ENCODE peak calls at places on chromosomes 4 and X, in five cellular contexts. X is right lobe of liver, L is RWPE1, O is AG09309, E is suprapubic skin. J is an unnamed sample.

GRCh38 chr4:17197070-17197469 is 298.6 kb upstream of the LDB2 start:
- DNase-seq in X (peak; percentile 63), L (no peak), O (no peak), E (no peak), J (no peak)

GRCh38 chr4:119526786-119527550 is 101.6 kb downstream of the PDE5A start:
- DNase-seq in X (no peak), L (no peak), O (no peak), E (no peak), J (no peak)

GRCh38 chr4:158025131-158025530 is 147.7 kb downstream of the GASK1B start:
- DNase-seq in X (no peak), L (peak; percentile 50), O (no peak), E (no peak), J (no peak)

GRCh38 chr4:75698963-75699228 is 25.5 kb upstream of the USO1 start:
- DNase-seq in X (no peak), L (no peak), O (no peak), E (no peak), J (no peak)

GRCh38 chrX:112841820-112842157 is 1.2 kb upstream of the AMOT start:
- DNase-seq in X (no peak), L (no peak), O (no peak), E (no peak), J (no peak)

GRCh38 chr4:141435446-141436225 is 200.7 kb upstream of the IL15 start:
- DNase-seq in X (no peak), L (no peak), O (no peak), E (no peak), J (no peak)

GRCh38 chrX:45232139-45232538 is 31.5 kb upstream of the DIPK2B start:
- DNase-seq in X (no peak), L (no peak), O (no peak), E (no peak), J (no peak)

GRCh38 chr4:154908168-154908567 is 127.1 kb downstream of the RBM46 start:
- DNase-seq in X (no peak), L (no peak), O (no peak), E (no peak), J (no peak)

GRCh38 chr4:169229571-169230028 is 41.2 kb downstream of the SH3RF1 start:
- DNase-seq in X (no peak), L (peak; percentile 86), O (peak; percentile 88), E (no peak), J (no peak)

GRCh38 chrX:8037593-8038348 is 110.6 kb upstream of the PNPLA4 start:
- DNase-seq in X (no peak), L (no peak), O (no peak), E (no peak), J (no peak)

GRCh38 chrX:123818243-123818642 is 41.6 kb upstream of the XIAP start:
- DNase-seq in X (no peak), L (no peak), O (no peak), E (no peak), J (no peak)

GRCh38 chr4:3421470-3421869 is 20.3 kb upstream of the HGFAC start:
- DNase-seq in X (no peak), L (no peak), O (no peak), E (no peak), J (peak; percentile 71)

GRCh38 chrX:109635151-109635550 is 10.2 kb upstream of the KCNE5 start:
- DNase-seq in X (no peak), L (peak; percentile 3), O (no peak), E (no peak), J (peak; percentile 67)

GRCh38 chrX:109638158-109638557 is 13.2 kb upstream of the KCNE5 start:
- DNase-seq in X (no peak), L (no peak), O (no peak), E (no peak), J (no peak)

GRCh38 chrX:109629310-109629709 is 4.3 kb upstream of the KCNE5 start:
- DNase-seq in X (no peak), L (no peak), O (no peak), E (no peak), J (no peak)

DNA sequence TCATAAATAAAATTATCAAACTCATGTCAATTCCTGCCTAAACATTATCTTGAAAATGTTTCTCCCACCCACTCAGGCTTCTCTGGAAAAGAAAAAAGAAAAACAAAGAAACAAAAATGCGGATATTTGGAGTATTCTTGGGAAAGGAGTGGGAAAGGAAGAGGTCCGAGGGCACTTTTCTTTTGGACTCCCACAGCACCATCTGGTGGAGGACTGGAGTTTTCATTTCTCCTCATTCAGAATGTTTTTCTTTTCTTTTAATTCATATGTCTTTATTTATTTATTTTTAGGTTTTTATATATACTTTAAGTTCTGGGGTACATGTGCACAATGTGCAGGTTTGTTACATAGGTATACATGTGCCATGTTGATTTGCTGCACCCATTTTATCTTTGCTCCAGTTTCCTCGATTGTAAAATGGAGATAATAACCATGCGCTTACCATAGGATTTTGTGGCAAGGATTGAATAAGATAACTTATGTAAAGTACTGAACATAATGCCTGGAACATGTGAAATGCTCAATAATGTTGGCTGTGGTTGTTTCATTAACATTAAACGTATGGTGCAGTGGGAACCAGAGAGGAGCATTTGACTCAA is 8.0 kb upstream of the KCNE5 start:
- DNase-seq in X (no peak), L (peak; percentile 19), O (no peak), E (no peak), J (peak; percentile 61)
- TF ChIP-seq CTCF in X (peak; percentile 42), L (peak; percentile 19), O (peak; percentile 47), E (peak; percentile 28), J (peak; percentile 90)

GRCh38 chrX:40933132-40934078 is 151.8 kb upstream of the USP9X start:
- DNase-seq in X (no peak), L (no peak), O (no peak), E (no peak), J (no peak)

GRCh38 chrX:40938418-40938817 is 146.8 kb upstream of the USP9X start:
- DNase-seq in X (no peak), L (no peak), O (no peak), E (no peak), J (no peak)

GRCh38 chrX:40931921-40932320 is 153.3 kb upstream of the USP9X start:
- DNase-seq in X (no peak), L (no peak), O (no peak), E (no peak), J (no peak)

GRCh38 chrX:40936827-40937226 is 148.4 kb upstream of the USP9X start:
- DNase-seq in X (no peak), L (no peak), O (no peak), E (no peak), J (no peak)
- TF ChIP-seq CTCF in X (no peak), L (no peak), O (no peak), E (no peak), J (no peak)

GRCh38 chr4:77123403-77123802 is 33.6 kb upstream of the CCNG2 start:
- DNase-seq in X (no peak), L (no peak), O (no peak), E (no peak), J (no peak)

GRCh38 chr4:77120888-77121508 is 36.0 kb upstream of the CCNG2 start:
- DNase-seq in X (no peak), L (no peak), O (no peak), E (no peak), J (no peak)
- TF ChIP-seq CTCF in X (no peak), L (no peak), O (peak; percentile 11), E (no peak), J (peak; percentile 56)

GRCh38 chr4:59369228-59369627 is 1830.9 kb upstream of the ADGRL3 start:
- DNase-seq in X (no peak), L (no peak), O (no peak), E (no peak), J (no peak)

GRCh38 chr4:59374416-59374815 is 1825.7 kb upstream of the ADGRL3 start:
- DNase-seq in X (no peak), L (no peak), O (no peak), E (no peak), J (no peak)
- TF ChIP-seq CTCF in X (no peak), L (no peak), O (no peak), E (no peak), J (peak; percentile 73)

GRCh38 chr4:24574256-24574655 is 10.1 kb downstream of the DHX15 start:
- DNase-seq in X (no peak), L (no peak), O (no peak), E (no peak), J (no peak)
- TF ChIP-seq CTCF in X (no peak), L (no peak), O (no peak), E (no peak), J (no peak)

GRCh38 chr4:140251566-140251965 is 97.6 kb upstream of the MAML3 start:
- DNase-seq in X (no peak), L (no peak), O (no peak), E (no peak), J (no peak)
- TF ChIP-seq CTCF in X (no peak), L (no peak), O (no peak), E (no peak), J (no peak)

DNA sequence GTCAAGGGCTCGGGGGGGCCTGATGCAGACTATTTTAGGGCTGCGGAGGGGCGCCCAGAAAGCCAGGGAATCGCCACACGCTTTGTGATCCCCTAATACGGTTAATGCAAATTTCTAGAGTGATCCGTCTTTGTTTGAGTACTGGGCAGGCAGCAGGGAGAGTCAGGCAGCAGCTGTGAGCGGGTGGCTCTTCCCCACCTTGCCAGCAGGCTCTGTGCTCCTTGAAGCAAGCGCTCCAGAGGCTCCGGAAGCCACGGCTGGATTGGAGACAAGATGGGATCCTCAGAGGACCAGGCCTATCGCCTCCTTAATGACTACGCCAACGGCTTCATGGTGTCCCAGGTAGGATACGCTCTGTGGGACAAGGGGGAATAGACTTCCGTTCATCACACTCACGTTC is at the start of gene ASMT:
- DNase-seq in X (no peak), L (no peak), O (no peak), E (no peak), J (peak; percentile 66)
- TF ChIP-seq CTCF in X (no peak), L (no peak), O (no peak), E (no peak), J (peak; percentile 30)

J was measured in endodermal cell.